ENCODE peak calls at places on chromosomes 12 and 14, in six cellular contexts. M is MCF 10A, U is glutamatergic neuron, Y is cardiac fibroblast, C is fibroblast of pulmonary artery, X is GM13977. V is an unnamed sample.

GRCh38 chr12:107125833-107126232 is 32.5 kb upstream of the CRY1 start:
- DNase-seq in M (no peak), U (no peak), Y (no peak), C (no peak), X (no peak), V (no peak)

GRCh38 chr14:35374273-35374681 is 30.3 kb downstream of the NFKBIA start:
- DNase-seq in M (peak), U (no peak), Y (peak), C (peak), X (no peak), V (no peak)

GRCh38 chr12:42926232-42926631 is 336.7 kb upstream of the PRICKLE1 start:
- DNase-seq in M (no peak), U (no peak), Y (no peak), C (no peak), X (no peak), V (no peak)

GRCh38 chr12:52073531-52073950 is 3.8 kb downstream of the ATG101 start:
- DNase-seq in M (no peak), U (no peak), Y (no peak), C (no peak), X (no peak), V (no peak)

GRCh38 chr12:8078400-8078799 is 3.7 kb upstream of the NECAP1 start:
- DNase-seq in M (peak), U (peak), Y (peak), C (peak), X (no peak), V (no peak)

GRCh38 chr14:98070521-98070920 is 1201.5 kb downstream of the BCL11B start:
- DNase-seq in M (peak), U (no peak), Y (no peak), C (no peak), X (no peak), V (no peak)

GRCh38 chr14:98136420-98136819 is 1135.6 kb downstream of the BCL11B start:
- DNase-seq in M (no peak), U (no peak), Y (no peak), C (no peak), X (no peak), V (no peak)

GRCh38 chr14:77007975-77008421 is 20.5 kb downstream of the IRF2BPL start:
- DNase-seq in M (peak), U (no peak), Y (no peak), C (no peak), X (no peak), V (no peak)

GRCh38 chr12:68007023-68007422 is 17.8 kb downstream of the IFNG-AS1 start:
- DNase-seq in M (no peak), U (no peak), Y (no peak), C (no peak), X (no peak), V (no peak)

GRCh38 chr12:27243804-27244679 is at the start of gene STK38L:
- DNase-seq in M (peak), U (peak), Y (peak), C (peak), X (peak), V (peak)
- TF ChIP-seq CTCF in M (peak), U (no peak), Y (no peak), C (peak), X (peak), V (peak)

DNA sequence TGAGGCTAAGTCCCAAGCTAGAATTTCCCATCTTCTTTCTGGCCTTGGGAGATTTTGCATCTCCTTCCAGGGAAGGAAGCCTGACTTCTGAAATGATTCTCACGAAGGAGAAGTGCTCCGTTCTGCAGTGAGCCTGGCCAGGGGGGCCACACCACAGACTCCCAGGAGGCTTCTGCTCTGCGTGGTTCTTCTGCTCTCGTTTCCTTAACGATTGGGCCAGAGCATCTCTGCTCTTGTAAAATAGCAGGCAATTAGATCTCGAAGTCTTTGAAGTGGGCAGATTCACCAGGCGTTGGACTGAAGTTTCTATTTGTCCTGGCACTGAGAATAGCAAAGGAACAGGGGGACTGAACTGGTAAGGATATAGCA is 6.7 kb upstream of the BATF start:
- DNase-seq in M (no peak), U (no peak), Y (no peak), C (no peak), X (peak), V (no peak)
- TF ChIP-seq CTCF in M (no peak), U (no peak), Y (no peak), C (no peak), X (no peak), V (no peak)

DNA sequence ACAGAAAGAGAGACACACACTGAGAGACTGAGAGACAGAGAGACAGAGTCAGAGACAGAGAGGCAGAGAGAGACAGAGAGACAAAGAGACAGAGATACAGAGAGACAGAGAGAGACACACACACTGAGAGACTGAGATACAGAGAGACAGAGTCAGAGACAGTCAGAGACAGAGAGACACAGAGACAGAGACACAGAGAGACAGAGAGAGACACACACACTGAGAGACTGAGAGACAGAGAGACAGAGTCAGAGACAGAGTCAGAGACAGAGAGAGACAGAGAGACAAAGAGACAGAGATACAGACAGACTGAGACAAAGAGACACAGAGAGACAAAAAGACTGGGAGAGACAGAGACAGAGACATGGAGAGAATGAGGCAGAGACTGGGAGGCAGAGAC is 90.0 kb downstream of the GALNT9 start:
- DNase-seq in M (no peak), U (no peak), Y (no peak), C (no peak), X (no peak), V (no peak)
- TF ChIP-seq CTCF in M (no peak), U (no peak), Y (no peak), C (no peak), X (no peak), V (no peak)

DNA sequence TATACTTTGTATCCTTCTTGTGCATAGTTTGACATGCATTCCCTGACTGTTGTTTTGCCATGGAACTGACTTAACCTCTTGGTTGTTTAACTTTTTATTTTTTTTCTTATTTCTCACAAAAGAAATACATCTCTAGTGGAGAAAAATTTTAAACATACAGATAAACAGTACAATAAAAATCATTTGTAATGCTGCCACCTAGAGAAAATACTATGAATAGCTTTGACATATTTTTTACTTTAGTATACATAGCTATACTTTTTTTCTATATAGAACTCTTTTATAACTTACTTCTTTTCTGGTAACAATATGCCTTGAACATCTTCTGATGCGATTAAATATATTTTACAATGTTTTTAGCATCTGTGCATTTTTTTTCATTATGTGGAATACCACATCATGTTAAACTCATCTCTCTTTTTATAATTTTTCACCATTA is 184.5 kb downstream of the AKAP6 start:
- DNase-seq in M (peak), U (no peak), Y (peak), C (peak), X (no peak), V (no peak)
- TF ChIP-seq CTCF in M (peak), U (peak), Y (peak), C (peak), X (peak), V (peak)

DNA sequence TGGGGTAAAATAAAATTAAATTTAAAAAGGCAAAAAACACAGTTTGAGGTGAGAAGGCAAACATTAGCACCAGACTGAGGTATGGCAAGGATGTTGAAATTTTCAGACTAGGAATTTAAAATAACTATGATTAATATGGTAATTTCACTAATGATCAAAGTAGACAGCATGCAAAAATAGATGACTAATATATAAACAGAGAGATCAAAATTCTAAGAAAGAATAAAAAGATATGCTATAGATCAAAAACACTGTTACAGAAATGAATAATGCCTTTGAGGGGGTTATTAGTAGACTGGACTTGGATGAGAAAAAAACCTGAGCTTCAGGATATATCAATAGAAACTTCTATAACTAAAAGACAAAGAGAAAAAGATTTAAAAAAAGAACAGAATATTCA is 14.4 kb upstream of the GALNT8 start:
- DNase-seq in M (no peak), U (no peak), Y (no peak), C (no peak), X (no peak), V (no peak)
- TF ChIP-seq CTCF in M (no peak), U (no peak), Y (no peak), C (no peak), X (no peak), V (no peak)

GRCh38 chr12:46678441-46678840 is 147.4 kb downstream of the SLC38A4 start:
- DNase-seq in M (peak), U (no peak), Y (no peak), C (no peak), X (no peak), V (no peak)

GRCh38 chr12:46676396-46676795 is 149.4 kb downstream of the SLC38A4 start:
- DNase-seq in M (no peak), U (no peak), Y (no peak), C (no peak), X (no peak), V (no peak)

GRCh38 chr12:46679754-46680153 is 146.0 kb downstream of the SLC38A4 start:
- DNase-seq in M (no peak), U (no peak), Y (no peak), C (no peak), X (no peak), V (no peak)

GRCh38 chr12:46676797-46677520 is 148.8 kb downstream of the SLC38A4 start:
- DNase-seq in M (peak), U (no peak), Y (no peak), C (no peak), X (no peak), V (no peak)

GRCh38 chr12:46677749-46678148 is 148.0 kb downstream of the SLC38A4 start:
- DNase-seq in M (peak), U (no peak), Y (peak), C (peak), X (no peak), V (no peak)
- TF ChIP-seq CTCF in M (peak), U (no peak), Y (peak), C (peak), X (no peak), V (no peak)

GRCh38 chr14:32336702-32337101 is 7.6 kb downstream of the AKAP6 start:
- DNase-seq in M (no peak), U (no peak), Y (no peak), C (no peak), X (no peak), V (no peak)
- TF ChIP-seq CTCF in M (no peak), U (no peak), Y (no peak), C (no peak), X (no peak), V (no peak)

V was measured in progenitor cell of endocrine pancreas.